ENCODE peak calls at places on chromosomes 4 and X, in four cellular contexts. U is K562, W is H1, F is GM12878. C is an unnamed sample.
A peak's percentile ranks its signal among the peaks of the same experiment; 100 is the strongest.

GRCh38 chr4:107931775-107932321 is 499 bp downstream of the CYP2U1 start:
- DNase-seq in W (no peak), U (no peak), F (no peak), C (no peak)

GRCh38 chrX:9597361-9598035 is 132.6 kb downstream of the TBL1X start:
- DNase-seq in U (no peak), W (no peak), F (no peak), C (no peak)

GRCh38 chr4:53132117-53132889 is 233.6 kb downstream of the SCFD2 start:
- DNase-seq in W (no peak), F (no peak), U (no peak), C (no peak)

GRCh38 chr4:177718514-177718913 is 276.3 kb upstream of the AGA start:
- DNase-seq in W (no peak), U (no peak), F (no peak), C (no peak)

GRCh38 chrX:107935664-107936433 is 46.3 kb downstream of the TEX13B start:
- DNase-seq in W (no peak), F (no peak), U (no peak), C (no peak)

GRCh38 chr4:10593130-10593529 is 91.4 kb downstream of the CLNK start:
- DNase-seq in U (no peak), F (no peak), W (no peak), C (peak; percentile 31)

GRCh38 chrX:13180807-13181206 is 136.4 kb upstream of the FAM9C start:
- DNase-seq in W (no peak), U (no peak), F (no peak), C (no peak)

GRCh38 chr4:92529510-92529909 is 225.7 kb downstream of the GRID2 start:
- DNase-seq in U (no peak), F (no peak), W (no peak), C (no peak)

GRCh38 chrX:129659861-129660260 is 5.1 kb upstream of the APLN start:
- DNase-seq in W (no peak), U (no peak), F (no peak), C (no peak)

GRCh38 chr4:139973015-139973414 is 181.0 kb downstream of the MAML3 start:
- DNase-seq in W (no peak), U (no peak), F (no peak), C (no peak)

GRCh38 chrX:55039471-55039870 is 8.7 kb upstream of the ALAS2 start:
- DNase-seq in U (no peak), F (no peak), W (no peak), C (no peak)

GRCh38 chr4:142248946-142249345 is 597.2 kb downstream of the INPP4B start:
- DNase-seq in U (no peak), F (no peak), W (no peak), C (no peak)

GRCh38 chr4:111228396-111228795 is 605.5 kb upstream of the PITX2 start:
- DNase-seq in W (no peak), U (no peak), F (no peak), C (no peak)

GRCh38 chr4:146957252-146957651 is 11.6 kb upstream of the TTC29 start:
- DNase-seq in U (no peak), F (no peak), W (no peak), C (no peak)

GRCh38 chrX:39327255-39327654 is 526.0 kb downstream of the MID1IP1 start:
- DNase-seq in U (no peak), F (no peak), W (no peak), C (no peak)

GRCh38 chr4:189786447-189786846 is 154.2 kb upstream of the FRG1 start:
- DNase-seq in F (no peak), U (no peak), W (no peak), C (no peak)

GRCh38 chrX:16202943-16203342 is 35.7 kb downstream of the MAGEB17 start:
- DNase-seq in F (no peak), W (no peak), U (no peak), C (no peak)

GRCh38 chrX:475926-476723 is 89.4 kb upstream of the PPP2R3B start:
- DNase-seq in W (no peak), U (no peak), F (no peak), C (no peak)

GRCh38 chr4:104436542-104436941 is 58.2 kb downstream of the CXXC4 start:
- DNase-seq in F (no peak), W (no peak), U (no peak), C (no peak)

GRCh38 chr4:55329012-55329411 is 17.0 kb upstream of the SRD5A3 start:
- DNase-seq in F (no peak), W (no peak), U (no peak), C (no peak)

DNA sequence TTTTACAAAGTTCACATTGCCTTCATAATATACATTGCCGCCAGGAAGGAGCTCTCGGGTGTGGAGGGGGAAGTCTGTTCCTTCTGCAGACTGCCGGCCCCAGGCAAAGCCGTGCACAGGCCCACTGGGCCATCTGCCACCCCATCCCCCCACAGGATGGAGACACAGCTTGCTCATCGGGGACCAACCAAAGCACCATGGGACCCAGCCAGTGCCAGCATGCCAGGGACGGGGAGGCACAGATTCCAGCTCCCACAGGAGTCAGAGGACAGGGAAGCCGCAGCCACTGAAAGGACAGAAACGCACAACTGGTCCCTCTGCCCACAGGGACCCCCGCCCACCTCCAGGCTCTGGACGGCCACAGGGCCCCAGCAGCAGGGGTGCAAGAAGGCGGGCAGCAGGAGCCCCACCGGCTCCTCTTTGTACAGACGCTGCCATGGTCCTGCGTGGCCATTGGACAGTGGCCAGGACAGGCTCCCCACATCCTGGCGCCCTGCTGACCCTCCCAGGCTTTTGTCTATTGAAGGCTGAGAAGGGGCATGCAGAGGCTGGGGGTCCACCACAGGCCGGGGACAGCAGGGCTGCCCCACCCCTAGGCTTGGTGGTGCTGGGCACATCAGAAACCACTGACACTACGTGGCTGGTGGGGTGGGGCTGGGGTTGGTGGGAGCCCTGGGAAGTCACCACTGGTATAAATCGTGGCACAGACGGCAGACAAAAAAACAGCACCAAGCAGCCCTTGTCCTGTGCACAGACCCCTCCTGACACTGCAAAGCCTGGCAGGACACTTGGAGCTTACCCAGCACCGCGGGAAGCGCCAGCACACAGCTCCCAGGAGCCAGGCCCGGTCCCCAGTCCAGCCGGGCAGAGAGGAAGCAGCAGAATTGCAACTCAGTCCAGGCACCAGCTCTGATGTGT is 89.0 kb downstream of the FAM53A start:
- DNase-seq in U (no peak), F (no peak), W (no peak), C (no peak)
- TF ChIP-seq JUND in U (no peak), F (no peak), W (no peak), C (no peak)

GRCh38 chrX:43646800-43647199 is 9.3 kb upstream of the MAOA start:
- DNase-seq in U (no peak), F (no peak), W (no peak), C (peak; percentile 7)

GRCh38 chrX:43641691-43642090 is 14.4 kb upstream of the MAOA start:
- DNase-seq in U (no peak), W (no peak), F (no peak), C (no peak)

GRCh38 chrX:43643662-43644061 is 12.4 kb upstream of the MAOA start:
- DNase-seq in F (no peak), U (no peak), W (no peak), C (no peak)

GRCh38 chrX:43643201-43643600 is 12.9 kb upstream of the MAOA start:
- DNase-seq in W (no peak), F (no peak), U (no peak), C (no peak)

DNA sequence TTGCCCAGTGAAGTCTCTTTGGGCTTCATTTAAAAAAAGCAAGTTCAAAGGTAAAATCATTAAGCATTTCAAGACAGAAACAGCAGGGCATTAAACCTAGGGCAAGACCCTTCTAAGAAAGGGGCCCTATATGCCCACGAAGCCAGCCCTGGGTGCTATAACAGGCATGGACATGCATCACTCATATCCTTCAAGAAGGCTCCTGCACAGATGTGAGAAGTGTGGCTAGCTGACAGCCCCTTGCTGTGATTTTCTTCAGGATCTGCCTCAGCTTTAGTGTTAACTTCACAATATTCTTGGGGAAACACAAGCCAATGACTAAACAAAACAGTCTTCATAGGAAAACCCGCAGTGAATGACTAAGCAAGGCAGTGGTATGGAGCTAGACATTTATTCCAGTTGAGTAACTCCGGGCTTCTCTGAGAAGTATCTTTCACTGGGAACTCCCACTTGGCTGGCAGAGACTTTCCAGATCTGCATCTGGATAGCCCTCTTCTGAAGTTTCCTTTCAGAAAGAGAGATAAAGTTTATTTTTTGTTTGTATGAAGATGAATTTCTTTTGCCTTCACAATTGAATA is 11.9 kb upstream of the MAOA start:
- DNase-seq in U (no peak), W (no peak), F (no peak), C (no peak)
- TF ChIP-seq JUND in U (no peak), W (no peak), F (no peak), C (no peak)

DNA sequence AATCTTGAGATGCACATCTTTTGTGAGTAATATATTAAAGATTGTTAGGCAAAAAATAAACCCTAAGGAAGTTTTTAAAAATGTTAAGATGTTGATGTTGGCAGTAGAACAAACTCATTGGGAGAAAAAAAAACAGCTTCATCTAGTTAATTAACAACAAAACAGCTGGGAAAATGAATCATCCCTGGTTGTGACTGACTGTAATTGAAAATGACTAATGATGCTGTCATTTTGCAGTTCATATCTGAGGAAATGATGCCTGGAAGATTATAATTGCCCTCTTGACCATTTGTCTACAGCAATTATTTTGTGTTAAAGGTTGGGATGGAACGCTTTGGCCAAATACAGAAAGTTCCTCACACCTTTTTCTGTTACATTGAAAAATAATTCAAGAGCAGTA is 760.4 kb upstream of the FTHL17 start:
- DNase-seq in F (no peak), U (no peak), W (no peak), C (no peak)
- TF ChIP-seq JUND in F (no peak), U (no peak), W (no peak), C (no peak)

GRCh38 chr4:83591730-83592129 is 55.8 kb downstream of the GPAT3 start:
- DNase-seq in W (no peak), F (no peak), U (no peak), C (no peak)
- TF ChIP-seq JUND in W (no peak), F (no peak), U (no peak), C (no peak)

GRCh38 chrX:21723097-21723496 is 34.8 kb downstream of the SMPX start:
- DNase-seq in U (no peak), F (no peak), W (no peak), C (peak; percentile 44)

GRCh38 chrX:21728276-21728968 is 29.5 kb downstream of the SMPX start:
- DNase-seq in F (no peak), U (no peak), W (no peak), C (no peak)

GRCh38 chrX:21725916-21726315 is 32.0 kb downstream of the SMPX start:
- DNase-seq in W (no peak), F (no peak), U (no peak), C (no peak)

GRCh38 chrX:21723814-21724213 is 34.1 kb downstream of the SMPX start:
- DNase-seq in U (no peak), F (no peak), W (no peak), C (no peak)

DNA sequence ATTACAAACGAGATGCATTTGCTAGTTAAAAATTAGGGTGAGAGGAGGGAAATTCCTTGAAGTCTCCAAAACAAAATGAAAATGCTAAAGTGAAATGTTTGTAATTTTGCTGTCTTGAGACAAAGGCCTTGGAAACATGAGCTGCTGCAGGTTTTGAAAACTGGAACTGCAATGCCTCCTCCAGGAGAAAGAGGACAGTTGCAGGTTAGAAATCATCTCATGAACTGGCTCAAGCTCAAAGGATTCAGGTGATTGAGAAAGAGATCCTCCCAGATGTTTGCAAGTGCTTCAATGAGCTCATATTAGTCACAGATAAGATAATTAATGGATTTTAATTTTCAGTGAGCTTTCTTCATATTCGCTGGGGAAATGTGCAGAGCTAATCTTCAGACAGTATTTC is 32.4 kb downstream of the SMPX start:
- DNase-seq in U (no peak), W (no peak), F (no peak), C (no peak)
- TF ChIP-seq JUND in U (no peak), W (no peak), F (no peak), C (no peak)